ENCODE peak calls at places on chromosomes 11 and 22, in four cellular contexts. P is CD8-positive, alpha-beta T cell; H is tibial artery; F is right lobe of liver. U is an unnamed sample.
A peak's percentile ranks its signal among the peaks of the same experiment; 100 is the strongest.

GRCh38 chr11:85805387-85805786 is 5.6 kb downstream of the SYTL2 start:
- DNase-seq in P (no peak), H (no peak), F (no peak), U (no peak)

GRCh38 chr11:97269527-97269926 is 879.7 kb downstream of the JRKL start:
- DNase-seq in P (no peak), H (no peak), F (no peak), U (no peak)

GRCh38 chr11:35905901-35906661 is 37.8 kb upstream of the LDLRAD3 start:
- DNase-seq in P (no peak), H (no peak), F (no peak), U (no peak)

GRCh38 chr11:71948314-71949027 is 19.6 kb downstream of the RNF121 start:
- DNase-seq in P (no peak), H (no peak), F (peak; percentile 83), U (no peak)

GRCh38 chr11:123577081-123577598 is 77.3 kb downstream of the SCN3B start:
- DNase-seq in P (peak; percentile 67), H (no peak), F (peak; percentile 71), U (peak; percentile 41)

GRCh38 chr11:67277231-67277961 is 11.1 kb downstream of the GRK2 start:
- DNase-seq in P (peak; percentile 92), H (peak; percentile 95), F (peak; percentile 83), U (peak; percentile 83)

GRCh38 chr11:86660011-86660595 is 12.3 kb downstream of the ME3 start:
- DNase-seq in P (no peak), H (no peak), F (no peak), U (no peak)

GRCh38 chr11:111555255-111555654 is 14.7 kb downstream of the LAYN start:
- DNase-seq in P (no peak), H (no peak), F (no peak), U (no peak)

GRCh38 chr11:101091781-101092180 is 37.8 kb downstream of the PGR start:
- DNase-seq in P (no peak), H (no peak), F (no peak), U (no peak)

GRCh38 chr11:25423436-25424184 is 908.3 kb upstream of the ANO3 start:
- DNase-seq in P (no peak), H (no peak), F (no peak), U (no peak)

GRCh38 chr11:28697920-28698827 is 590.0 kb downstream of the METTL15 start:
- DNase-seq in P (no peak), H (peak; percentile 68), F (peak; percentile 60), U (peak; percentile 28)

GRCh38 chr22:49024775-49025440 is 802.8 kb downstream of the BRD1 start:
- DNase-seq in P (no peak), H (peak; percentile 46), F (no peak), U (no peak)

GRCh38 chr22:31099386-31099785 is 8.0 kb downstream of the SELENOM start:
- DNase-seq in P (no peak), H (peak; percentile 78), F (no peak), U (no peak)

GRCh38 chr11:122202161-122202950 is 86.3 kb upstream of the BLID start:
- DNase-seq in P (no peak), H (peak; percentile 70), F (peak; percentile 48), U (no peak)

GRCh38 chr22:37284807-37285355 is 2.6 kb downstream of the CYTH4 start:
- DNase-seq in P (peak; percentile 61), H (peak; percentile 79), F (peak; percentile 56), U (peak; percentile 34)

GRCh38 chr22:37284126-37284806 is 2.0 kb downstream of the CYTH4 start:
- DNase-seq in P (no peak), H (no peak), F (no peak), U (no peak)

GRCh38 chr22:37283393-37283937 is 1.2 kb downstream of the CYTH4 start:
- DNase-seq in P (peak; percentile 49), H (no peak), F (no peak), U (no peak)

GRCh38 chr22:37287550-37287951 is 5.2 kb downstream of the CYTH4 start:
- DNase-seq in P (no peak), H (no peak), F (no peak), U (no peak)

DNA sequence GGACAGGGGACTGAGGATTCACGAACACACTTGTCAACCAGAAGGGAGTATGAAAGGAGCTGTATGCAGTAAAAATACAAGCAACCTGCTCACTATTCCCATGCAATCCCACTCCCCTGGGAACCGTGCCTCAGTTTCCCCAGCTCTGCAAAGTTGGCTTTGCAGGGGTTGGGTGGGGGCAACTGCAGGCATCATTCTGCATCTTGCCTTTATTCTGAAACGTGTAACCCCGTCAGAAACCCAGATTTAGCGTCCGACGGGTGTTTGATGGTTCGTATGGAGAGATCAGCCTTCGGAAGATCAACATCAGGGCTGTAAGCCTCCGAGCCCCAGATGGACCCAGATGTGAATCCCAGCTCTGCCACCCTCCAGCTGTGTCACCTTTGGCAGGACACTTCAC is 3.6 kb downstream of the CYTH4 start:
- DNase-seq in P (no peak), H (no peak), F (no peak), U (no peak)
- H3K4me1 ChIP-seq in P (peaks cover 47% of the 10 kb centered on the region), H (no peaks in the 10 kb centered on the region), F (no peaks in the 10 kb centered on the region), U (peaks cover 35% of the 10 kb centered on the region)

GRCh38 chr22:46652930-46653331 is 32.7 kb downstream of the GRAMD4 start:
- DNase-seq in P (no peak), H (no peak), F (no peak), U (no peak)
- H3K4me1 ChIP-seq in P (peaks cover 3% of the 10 kb centered on the region), H (peaks cover 2% of the 10 kb centered on the region), F (peaks cover 5% of the 10 kb centered on the region), U (no peaks in the 10 kb centered on the region)

GRCh38 chr22:39296981-39297489 is 22.4 kb downstream of the RPL3 start:
- DNase-seq in P (no peak), H (no peak), F (peak; percentile 64), U (no peak)
- H3K4me1 ChIP-seq in P (peaks cover 3% of the 10 kb centered on the region), H (peaks cover 34% of the 10 kb centered on the region), F (peaks cover 4% of the 10 kb centered on the region), U (no peaks in the 10 kb centered on the region)

GRCh38 chr11:59266491-59266890 is 53.8 kb upstream of the MPEG1 start:
- DNase-seq in P (no peak), H (no peak), F (no peak), U (no peak)
- H3K4me1 ChIP-seq in P (no peaks in the 10 kb centered on the region), H (no peaks in the 10 kb centered on the region), F (no peaks in the 10 kb centered on the region), U (no peaks in the 10 kb centered on the region)

GRCh38 chr11:76667271-76667818 is 3.2 kb downstream of the LRRC32 start:
- DNase-seq in P (no peak), H (peak; percentile 55), F (peak; percentile 30), U (no peak)

GRCh38 chr11:76665921-76666351 is 4.6 kb downstream of the LRRC32 start:
- DNase-seq in P (no peak), H (no peak), F (peak; percentile 37), U (no peak)

GRCh38 chr11:76666830-76667229 is 3.7 kb downstream of the LRRC32 start:
- DNase-seq in P (no peak), H (peak; percentile 38), F (peak; percentile 7), U (no peak)

GRCh38 chr11:76665172-76665571 is 5.4 kb downstream of the LRRC32 start:
- DNase-seq in P (no peak), H (peak; percentile 55), F (peak; percentile 22), U (no peak)

GRCh38 chr11:76666408-76666807 is 4.1 kb downstream of the LRRC32 start:
- DNase-seq in P (no peak), H (peak; percentile 87), F (peak; percentile 54), U (no peak)
- H3K4me1 ChIP-seq in P (peaks cover 25% of the 10 kb centered on the region), H (peaks cover 46% of the 10 kb centered on the region), F (no peaks in the 10 kb centered on the region), U (peaks cover 16% of the 10 kb centered on the region)

DNA sequence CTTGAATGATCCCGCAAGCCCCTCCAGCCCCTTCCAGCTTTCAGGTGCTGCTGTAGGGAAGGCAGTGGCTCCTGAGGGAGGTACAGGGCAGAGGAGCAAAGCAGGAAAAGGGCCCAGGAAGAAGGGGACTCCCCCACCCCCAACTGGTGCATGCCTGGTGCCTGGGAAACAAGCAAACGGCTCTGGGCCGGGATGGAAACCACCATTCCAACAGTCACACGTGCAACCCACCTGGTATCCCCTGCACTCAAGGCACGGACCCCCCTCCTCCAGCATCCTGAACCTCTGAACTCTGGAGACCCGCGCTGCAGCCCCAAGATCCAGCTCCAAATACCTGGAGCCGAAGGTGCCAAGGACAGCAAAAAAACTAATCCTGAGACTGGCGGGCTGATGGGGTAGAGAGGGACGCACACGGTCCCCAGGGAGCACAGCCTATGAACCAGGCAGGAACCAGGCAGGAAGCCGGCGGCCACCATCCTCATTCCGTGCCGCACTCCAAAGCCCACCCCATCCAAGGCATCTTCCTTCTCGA is 537 bp downstream of the SCN4B start:
- DNase-seq in P (no peak), H (no peak), F (no peak), U (no peak)
- H3K4me1 ChIP-seq in P (peaks cover 13% of the 10 kb centered on the region), H (peaks cover 14% of the 10 kb centered on the region), F (no peaks in the 10 kb centered on the region), U (no peaks in the 10 kb centered on the region)

U was measured in naive thymus-derived CD4-positive, alpha-beta T cell.